ENCODE peak calls at places on chromosome X, in five cellular contexts. K, Y, Z, I and W are unnamed samples. For H3K4me1, the result is how much of the 10 kb centered on the place peaks cover.

GRCh38 chrX:39705299-39705698 is 392.5 kb downstream of the BCOR start:
- DNase-seq in K (peak), Y (no peak), I (peak), Z (peak), W (peak)

GRCh38 chrX:21529771-21530170 is 128.4 kb downstream of the KLHL34 start:
- DNase-seq in Z (no peak), I (no peak), Y (no peak), K (no peak), W (no peak)

GRCh38 chrX:63889001-63889400 is 104.0 kb upstream of the ARHGEF9 start:
- DNase-seq in I (no peak), Z (no peak), Y (no peak), K (no peak), W (no peak)

GRCh38 chrX:33194876-33195433 is 16.4 kb downstream of the DMD start:
- DNase-seq in I (no peak), Z (no peak), Y (no peak), K (no peak), W (no peak)

GRCh38 chrX:97806238-97806637 is 922.5 kb downstream of the RPA4 start:
- DNase-seq in I (no peak), Z (no peak), K (no peak), Y (no peak), W (no peak)

GRCh38 chrX:63855896-63856295 is 70.9 kb upstream of the ARHGEF9 start:
- DNase-seq in Y (no peak), K (no peak), Z (no peak), I (no peak), W (no peak)

GRCh38 chrX:3415011-3415410 is 68.6 kb upstream of the MXRA5 start:
- DNase-seq in Z (no peak), K (no peak), Y (no peak), I (no peak), W (no peak)

GRCh38 chrX:41435708-41436107 is 11.4 kb upstream of the NYX start:
- DNase-seq in K (no peak), Z (no peak), I (no peak), Y (no peak), W (no peak)

GRCh38 chrX:31350808-31351074 is 278.9 kb upstream of the FTHL17 start:
- DNase-seq in I (no peak), K (no peak), Z (no peak), Y (no peak), W (no peak)

GRCh38 chrX:72180539-72180938 is 1.0 kb upstream of the PIN4 start:
- DNase-seq in K (no peak), Z (no peak), Y (peak), I (no peak), W (no peak)

GRCh38 chrX:72182924-72183323 is 1.4 kb downstream of the PIN4 start:
- DNase-seq in Y (no peak), I (no peak), K (no peak), Z (no peak), W (no peak)

GRCh38 chrX:72181178-72182125 is at the start of gene PIN4:
- DNase-seq in I (peak), K (peak), Z (peak), Y (peak), W (peak)
- TF ChIP-seq EP300 in I (no peak), K (peak), Z (no peak), Y (no peak), W (no peak)

DNA sequence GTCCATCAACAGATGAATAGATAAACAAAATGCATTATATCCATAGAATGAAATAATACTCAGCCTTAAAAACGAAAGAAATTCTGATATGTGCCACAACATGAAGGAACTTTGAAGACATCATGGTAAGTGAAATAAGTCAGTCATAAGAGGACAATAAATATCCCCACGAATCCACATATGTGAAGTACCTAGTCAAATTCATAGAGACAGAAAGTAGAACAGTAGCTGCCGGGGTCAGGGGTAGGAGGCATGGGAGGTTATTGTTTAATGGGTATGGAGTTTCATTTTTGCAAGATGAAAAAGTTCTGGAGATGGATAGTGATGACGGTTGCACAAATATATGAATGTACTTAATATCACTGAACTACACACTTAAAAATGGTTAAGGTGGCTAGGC is 151.6 kb upstream of the MAP3K15 start:
- DNase-seq in I (no peak), Z (no peak), Y (no peak), K (no peak), W (no peak)
- H3K4me1 ChIP-seq in I (under half), Z (under half), Y (under half), K (under half), W (under half)

GRCh38 chrX:112997991-112998390 is 157.4 kb upstream of the AMOT start:
- DNase-seq in Z (no peak), Y (no peak), K (no peak), I (no peak), W (no peak)

DNA sequence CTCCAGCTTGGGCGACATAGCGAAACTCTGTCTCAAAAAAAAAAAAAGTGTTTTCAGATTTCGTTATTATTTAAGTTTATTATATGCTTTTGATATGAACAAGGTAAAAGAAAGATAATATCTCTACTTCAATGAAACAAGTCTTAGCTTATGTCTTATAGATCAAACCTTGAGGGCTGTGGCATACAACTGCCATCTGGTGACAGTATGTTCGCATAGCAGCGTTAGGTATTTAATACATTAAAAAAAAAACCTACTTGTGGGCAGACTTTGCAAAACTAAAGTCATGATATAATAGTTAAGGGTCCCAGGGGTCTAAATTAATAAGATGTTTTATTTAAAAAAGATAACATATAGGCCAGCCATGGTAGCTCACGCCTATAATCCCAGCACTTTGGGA is 161.2 kb upstream of the AMOT start:
- DNase-seq in I (no peak), Y (no peak), K (no peak), Z (no peak), W (no peak)
- TF ChIP-seq CTCF in I (no peak), Y (peak), K (no peak), Z (no peak), W (no peak)

DNA sequence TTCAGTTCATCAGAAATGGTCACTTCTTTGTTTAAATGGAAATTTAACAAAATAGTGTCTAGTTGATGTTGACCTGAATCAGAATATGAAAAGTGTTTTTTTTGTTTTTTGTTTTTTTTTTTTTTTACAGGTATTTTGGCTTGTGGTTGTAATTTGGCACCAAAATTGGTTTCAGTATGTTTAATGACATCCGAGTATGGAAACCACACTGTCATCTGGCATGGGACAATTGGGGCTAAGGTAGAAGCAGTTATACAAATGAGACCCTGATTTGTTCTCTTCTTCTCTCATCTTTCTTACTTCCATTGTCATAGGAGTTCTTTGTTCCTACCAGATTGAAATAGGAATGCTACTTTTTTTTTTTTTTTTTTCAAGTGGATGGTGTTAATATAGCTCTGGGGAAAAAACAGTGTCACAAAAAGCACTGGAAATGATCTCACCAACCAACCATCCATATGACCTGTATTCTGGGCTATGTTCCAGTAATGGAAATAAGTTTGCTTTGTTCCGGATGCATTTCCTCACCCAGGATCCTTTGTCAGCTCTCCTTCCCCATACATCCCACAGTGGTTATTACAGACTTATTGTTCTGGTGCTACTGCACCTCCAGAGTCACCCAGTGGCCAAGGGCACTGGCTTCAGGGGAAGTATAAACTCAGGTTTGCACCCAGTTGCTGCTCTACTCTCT is 95.8 kb downstream of the ATXN3L start:
- DNase-seq in K (no peak), Y (no peak), I (no peak), Z (no peak), W (no peak)
- TF ChIP-seq EP300 in K (peak), Y (peak), I (no peak), Z (no peak), W (no peak)

GRCh38 chrX:123087326-123087725 is 96.8 kb upstream of the GRIA3 start:
- DNase-seq in I (no peak), K (no peak), Z (no peak), Y (no peak), W (no peak)
- H3K4me1 ChIP-seq in I (under half), K (under half), Z (under half), Y (under half), W (under half)

DNA sequence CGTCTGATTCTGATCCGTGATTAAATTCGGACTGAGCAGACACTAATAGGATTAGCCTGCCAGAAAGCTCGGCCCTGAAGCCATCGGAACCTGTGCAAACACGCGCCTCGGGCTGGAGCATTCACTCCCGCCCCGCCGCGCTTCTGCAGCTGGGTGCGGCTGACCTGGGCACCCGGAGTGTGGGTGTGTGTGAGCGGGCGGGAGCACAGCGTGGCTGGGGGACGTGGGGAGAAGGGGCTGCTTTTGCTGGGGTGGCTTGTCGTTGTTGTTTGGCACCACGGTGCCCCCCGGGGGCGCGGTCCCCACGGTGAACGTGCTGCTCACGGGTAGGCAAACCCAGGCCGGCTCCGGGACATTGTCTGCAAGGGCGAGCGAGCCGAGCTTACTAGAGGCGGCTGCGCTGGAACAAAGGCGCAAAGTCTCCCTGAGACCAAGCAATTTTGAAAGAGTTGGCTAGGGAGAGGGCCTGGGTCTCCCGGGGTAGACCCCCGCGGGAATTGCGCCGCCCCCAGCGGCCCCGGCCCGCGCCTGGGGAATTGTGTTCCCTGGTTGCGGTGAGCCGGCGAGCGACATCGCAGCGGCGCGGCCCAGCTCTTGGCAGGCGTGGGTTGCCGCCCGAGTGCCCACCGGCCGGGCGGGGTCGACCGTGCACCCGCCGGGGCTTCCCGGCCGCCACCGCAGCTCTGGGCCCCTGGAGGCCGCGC is 1.4 kb downstream of the MAMLD1 start:
- DNase-seq in K (peak), I (no peak), Y (peak), Z (no peak), W (no peak)
- TF ChIP-seq CTCF in K (no peak), I (no peak), Y (no peak), Z (no peak), W (no peak)

DNA sequence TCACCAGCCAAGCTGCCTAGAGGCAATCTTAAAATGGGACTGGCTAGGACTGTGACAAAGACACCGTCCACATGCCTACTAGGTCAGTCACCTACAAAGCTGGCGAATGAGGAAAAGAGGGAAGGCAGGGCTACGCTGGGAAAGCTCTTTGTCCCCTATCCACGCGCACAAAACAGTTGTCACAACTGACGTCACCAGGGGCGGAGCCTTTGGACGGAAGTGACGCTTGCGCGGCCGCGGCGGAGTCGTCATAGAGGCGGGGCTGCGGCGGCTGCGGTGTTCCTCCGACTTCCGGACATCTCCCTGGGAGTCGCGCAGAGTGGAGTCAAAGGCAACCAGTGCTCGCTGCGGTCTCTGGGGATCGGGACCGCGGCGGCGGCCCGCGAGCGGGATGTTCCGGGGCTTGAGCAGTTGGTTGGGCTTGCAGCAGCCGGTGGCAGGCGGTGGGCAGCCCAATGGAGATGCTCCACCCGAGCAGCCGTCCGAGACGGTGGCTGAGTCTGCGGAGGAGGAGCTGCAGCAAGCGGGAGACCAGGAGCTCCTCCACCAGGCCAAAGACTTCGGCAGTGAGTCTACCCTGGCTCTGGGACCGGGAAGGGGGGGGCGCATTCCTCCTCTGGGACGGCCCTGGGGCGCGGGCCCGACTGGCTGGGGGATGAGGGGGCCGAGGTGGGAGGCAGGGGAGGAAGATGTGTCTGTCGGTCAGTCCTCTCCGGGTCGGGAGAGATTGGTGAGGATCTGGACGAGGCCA is at the start of gene SYAP1:
- DNase-seq in Z (peak), K (peak), Y (peak), I (peak), W (peak)
- TF ChIP-seq EP300 in Z (peak), K (peak), Y (no peak), I (peak), W (peak)

DNA sequence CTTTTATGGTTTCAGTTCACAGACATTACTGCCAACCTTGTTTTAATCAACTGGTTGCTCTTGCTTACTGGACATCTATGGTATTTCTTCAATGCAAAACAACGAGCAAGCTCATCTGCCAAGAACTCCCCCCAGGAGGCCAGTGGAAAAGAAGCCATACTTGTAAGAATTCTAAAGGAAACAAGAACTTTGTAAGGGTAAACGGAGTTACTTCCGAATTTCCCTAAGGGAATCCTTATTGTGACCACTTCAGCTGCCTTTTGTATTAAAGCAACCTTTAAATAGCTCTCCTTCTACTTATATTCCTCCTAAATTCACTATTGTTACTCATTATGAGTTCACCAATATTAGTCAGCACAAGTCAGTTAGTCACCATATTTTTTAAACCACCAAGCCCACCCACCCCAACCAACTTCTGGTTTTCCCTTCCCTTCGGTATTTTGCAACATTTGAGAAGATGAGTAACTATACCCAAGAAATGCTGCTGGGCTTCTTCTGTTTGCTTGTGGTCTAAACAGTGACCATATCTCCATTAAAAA is 602.8 kb upstream of the DIPK2B start:
- DNase-seq in Y (no peak), K (no peak), I (no peak), Z (no peak), W (no peak)
- H3K4me1 ChIP-seq in Y (under half), K (under half), I (under half), Z (under half), W (under half)

DNA sequence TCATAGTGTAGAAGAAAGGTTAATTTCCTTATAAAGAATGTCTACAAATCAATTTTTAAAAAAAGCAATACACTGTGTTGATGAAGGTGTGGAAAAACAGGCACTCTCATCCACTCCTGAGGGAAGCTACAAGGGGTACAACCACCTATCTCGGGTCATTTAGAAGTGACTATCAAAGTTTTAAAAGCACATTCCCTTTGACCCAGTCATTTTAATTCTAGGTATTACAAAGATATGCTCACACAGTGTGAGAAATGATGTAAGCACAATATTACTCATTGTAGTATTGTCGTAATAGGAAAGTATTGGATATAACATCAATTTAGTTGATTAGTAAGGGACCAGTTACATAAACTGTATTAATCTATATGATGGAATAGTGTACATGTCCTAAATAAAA is 7.4 kb upstream of the HCCS start:
- DNase-seq in Y (no peak), K (no peak), Z (no peak), I (no peak), W (no peak)
- TF ChIP-seq CTCF in Y (no peak), K (no peak), Z (no peak), I (no peak), W (no peak)

GRCh38 chrX:20046270-20046669 is 55.4 kb upstream of the BCLAF3 start:
- DNase-seq in Z (no peak), I (no peak), Y (no peak), K (no peak), W (no peak)
- TF ChIP-seq EP300 in Z (no peak), I (no peak), Y (no peak), K (no peak), W (no peak)